ENCODE peak calls at places on chromosomes 11 and 22, in seven cellular contexts. W is mesenchymal stem cell; F is CD8-positive, alpha-beta memory T cell; G is osteoblast; R is psoas muscle; X is heart right ventricle; V is uterus. N is an unnamed sample.

GRCh38 chr11:45635907-45636306 is 29.5 kb downstream of the CHST1 start:
- DNase-seq in W (no peak), F (no peak), G (no peak), R (no peak), X (no peak), V (no peak), N (no peak)

GRCh38 chr11:59062602-59063529 is 23.2 kb upstream of the GLYATL1B start:
- DNase-seq in W (no peak), F (no peak), G (peak), R (no peak), X (no peak), V (no peak), N (no peak)

GRCh38 chr11:110710520-110711381 is 1.5 kb downstream of the ARHGAP20 start:
- DNase-seq in W (peak), F (no peak), G (peak), R (peak), X (peak), V (peak), N (no peak)

GRCh38 chr22:18058770-18059169 is 19.0 kb upstream of the PEX26 start:
- DNase-seq in W (no peak), F (no peak), G (no peak), R (no peak), X (no peak), V (no peak), N (no peak)

GRCh38 chr11:26229270-26229669 is 102.7 kb upstream of the ANO3 start:
- DNase-seq in W (peak), F (no peak), G (peak), R (no peak), X (no peak), V (no peak), N (no peak)

GRCh38 chr11:11849127-11849746 is 7.5 kb downstream of the USP47 start:
- DNase-seq in W (peak), F (peak), G (no peak), R (peak), X (peak), V (peak), N (peak)

GRCh38 chr11:26841818-26842457 is 120.1 kb upstream of the SLC5A12 start:
- DNase-seq in W (peak), F (no peak), G (peak), R (no peak), X (no peak), V (no peak), N (no peak)

GRCh38 chr11:48001438-48002021 is 21.2 kb downstream of the PTPRJ start:
- DNase-seq in W (peak), F (peak), G (peak), R (no peak), X (no peak), V (no peak), N (peak)

GRCh38 chr11:68989936-68990606 is 9.3 kb upstream of the MRGPRD start:
- DNase-seq in W (no peak), F (no peak), G (no peak), R (peak), X (no peak), V (no peak), N (no peak)

GRCh38 chr22:50473855-50474671 is 772 bp downstream of the SBF1 start:
- DNase-seq in W (peak), F (no peak), G (peak), R (no peak), X (no peak), V (no peak), N (peak)

GRCh38 chr11:75562836-75563484 is 907 bp downstream of the SERPINH1 start:
- DNase-seq in W (peak), F (no peak), G (peak), R (peak), X (peak), V (no peak), N (no peak)

GRCh38 chr11:131663403-131664200 is 293.2 kb downstream of the NTM start:
- DNase-seq in W (no peak), F (no peak), G (peak), R (no peak), X (no peak), V (no peak), N (no peak)

GRCh38 chr11:72743321-72744221 is 8.6 kb downstream of the ARAP1 start:
- DNase-seq in W (no peak), F (no peak), G (peak), R (peak), X (no peak), V (no peak), N (no peak)

GRCh38 chr22:20203142-20204099 is 52.6 kb upstream of the CCDC188 start:
- DNase-seq in W (peak), F (no peak), G (no peak), R (no peak), X (no peak), V (no peak), N (no peak)

GRCh38 chr11:6745018-6745417 is 26.8 kb downstream of the OR2AG2 start:
- DNase-seq in W (no peak), F (no peak), G (no peak), R (no peak), X (no peak), V (no peak), N (no peak)
- H3K4me3 ChIP-seq in W (no peak), F (peak), G (no peak), R (peak), X (peak), V (no peak), N (peak)

DNA sequence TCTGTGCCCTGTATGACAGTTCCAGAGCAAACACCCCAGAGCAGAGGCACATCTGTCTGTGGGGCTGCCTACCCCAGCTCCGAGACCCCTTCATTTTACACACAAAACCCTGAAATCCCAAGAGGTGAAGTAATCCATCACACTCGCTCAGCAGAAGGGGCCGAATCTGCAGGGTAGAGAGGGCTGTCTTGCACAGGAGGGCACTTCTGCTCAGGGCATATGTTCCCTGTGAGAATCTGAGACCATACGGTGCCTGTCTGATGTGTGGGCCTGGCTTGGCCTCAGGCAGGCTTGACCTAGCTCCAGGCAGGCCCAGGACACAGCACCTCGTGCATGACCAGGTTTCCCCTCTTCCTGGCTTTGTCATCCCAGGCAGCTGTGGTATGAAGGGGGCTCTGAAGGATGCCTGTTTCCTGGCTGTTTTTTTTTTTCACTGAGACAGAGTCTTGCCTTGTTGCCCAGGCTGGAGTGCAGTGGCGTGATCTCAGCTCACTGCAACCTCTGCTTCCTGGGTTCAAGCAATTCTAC is 37.2 kb downstream of the GRIK4 start:
- DNase-seq in W (no peak), F (no peak), G (no peak), R (no peak), X (no peak), V (no peak), N (no peak)
- H3K27ac ChIP-seq in W (no peak), F (no peak), G (peak), R (peak), X (peak), V (no peak), N (no peak)

DNA sequence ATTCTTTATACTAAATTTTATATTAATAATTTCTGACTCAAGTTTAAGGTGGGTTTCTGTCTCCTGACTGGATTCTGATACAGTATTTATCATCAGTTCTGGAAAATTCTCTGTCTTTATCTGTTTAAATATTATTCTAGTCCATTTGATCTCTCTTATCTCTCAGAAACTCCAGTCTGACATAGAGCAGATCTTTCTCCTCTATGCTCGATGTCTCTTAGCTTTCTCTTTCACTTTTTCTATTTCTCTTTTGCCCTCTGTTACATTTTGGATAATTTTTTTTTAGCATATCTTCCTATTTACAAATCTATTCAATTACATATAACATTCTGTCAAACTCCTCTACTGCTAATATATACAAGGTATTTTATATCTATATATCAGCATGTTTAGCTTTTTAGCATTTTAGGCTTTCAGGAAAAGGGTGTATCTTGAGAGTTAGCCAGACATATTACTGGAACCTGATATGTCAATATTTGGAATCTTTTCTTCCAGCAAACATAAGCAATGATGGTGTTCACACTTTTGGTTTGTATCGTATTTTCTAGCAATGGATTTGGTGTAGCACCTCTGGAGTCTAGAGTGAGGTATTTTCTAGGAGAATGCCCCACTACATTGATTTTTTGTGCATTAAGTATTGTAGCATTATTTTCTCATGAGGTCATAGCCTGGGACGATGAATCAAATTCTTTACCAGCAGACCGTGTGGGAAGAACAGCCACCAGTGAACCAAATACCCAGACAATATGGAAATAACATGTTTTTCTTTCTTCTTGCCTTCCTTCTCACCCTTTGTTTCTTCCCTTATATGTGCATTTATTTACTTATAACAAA is 4.1 kb upstream of the NNMT start:
- DNase-seq in W (peak), F (no peak), G (no peak), R (no peak), X (no peak), V (no peak), N (no peak)
- H3K4me3 ChIP-seq in W (no peak), F (no peak), G (peak), R (peak), X (peak), V (no peak), N (no peak)

GRCh38 chr22:48367731-48368130 is 1459.9 kb downstream of the BRD1 start:
- DNase-seq in W (no peak), F (no peak), G (no peak), R (no peak), X (no peak), V (no peak), N (no peak)

GRCh38 chr22:48371391-48371790 is 1456.3 kb downstream of the BRD1 start:
- DNase-seq in W (no peak), F (no peak), G (no peak), R (no peak), X (no peak), V (no peak), N (no peak)

GRCh38 chr22:48370508-48371325 is 1457.0 kb downstream of the BRD1 start:
- DNase-seq in W (no peak), F (no peak), G (peak), R (no peak), X (no peak), V (no peak), N (no peak)

GRCh38 chr22:48369789-48370507 is 1457.7 kb downstream of the BRD1 start:
- DNase-seq in W (no peak), F (no peak), G (peak), R (no peak), X (no peak), V (no peak), N (no peak)

GRCh38 chr22:48368975-48369525 is 1458.6 kb downstream of the BRD1 start:
- DNase-seq in W (no peak), F (no peak), G (peak), R (no peak), X (no peak), V (no peak), N (no peak)
- H3K27ac ChIP-seq in W (no peak), F (no peak), G (no peak), R (no peak), X (no peak), V (no peak), N (no peak)

GRCh38 chr11:304915-305833 is 2.4 kb upstream of the IFITM2 start:
- DNase-seq in W (peak), F (peak), G (peak), R (peak), X (peak), V (peak), N (peak)
- H3K4me3 ChIP-seq in W (no peak), F (no peak), G (no peak), R (no peak), X (peak), V (no peak), N (no peak)

GRCh38 chr11:14417975-14418374 is 59.0 kb upstream of the RRAS2 start:
- DNase-seq in W (no peak), F (no peak), G (no peak), R (no peak), X (no peak), V (no peak), N (no peak)
- H3K27ac ChIP-seq in W (no peak), F (no peak), G (peak), R (peak), X (peak), V (no peak), N (no peak)

GRCh38 chr22:30606455-30607299 is at the start of gene TCN2:
- DNase-seq in W (peak), F (peak), G (peak), R (peak), X (peak), V (peak), N (peak)

GRCh38 chr22:30605449-30606110 is 1.4 kb upstream of the TCN2 start:
- DNase-seq in W (peak), F (peak), G (peak), R (peak), X (peak), V (peak), N (peak)

GRCh38 chr22:30607939-30608338 is 965 bp downstream of the TCN2 start:
- DNase-seq in W (no peak), F (no peak), G (peak), R (peak), X (no peak), V (no peak), N (no peak)

GRCh38 chr22:30609260-30610185 is 2.5 kb downstream of the TCN2 start:
- DNase-seq in W (peak), F (no peak), G (peak), R (peak), X (peak), V (peak), N (no peak)

GRCh38 chr22:30607300-30607930 is 441 bp downstream of the TCN2 start:
- DNase-seq in W (no peak), F (no peak), G (no peak), R (no peak), X (no peak), V (no peak), N (no peak)
- H3K4me3 ChIP-seq in W (no peak), F (peak), G (peak), R (peak), X (peak), V (peak), N (peak)

GRCh38 chr11:36014906-36015305 is 71.0 kb downstream of the LDLRAD3 start:
- DNase-seq in W (no peak), F (no peak), G (no peak), R (no peak), X (no peak), V (no peak), N (no peak)

GRCh38 chr11:36014499-36014898 is 70.6 kb downstream of the LDLRAD3 start:
- DNase-seq in W (no peak), F (no peak), G (no peak), R (no peak), X (no peak), V (no peak), N (no peak)

GRCh38 chr11:36016709-36017108 is 72.8 kb downstream of the LDLRAD3 start:
- DNase-seq in W (no peak), F (no peak), G (no peak), R (no peak), X (no peak), V (no peak), N (no peak)

GRCh38 chr11:36015806-36016205 is 71.9 kb downstream of the LDLRAD3 start:
- DNase-seq in W (no peak), F (no peak), G (no peak), R (peak), X (peak), V (peak), N (no peak)

GRCh38 chr11:36016263-36016662 is 72.4 kb downstream of the LDLRAD3 start:
- DNase-seq in W (no peak), F (no peak), G (no peak), R (no peak), X (no peak), V (no peak), N (no peak)
- H3K27ac ChIP-seq in W (no peak), F (no peak), G (peak), R (no peak), X (no peak), V (no peak), N (no peak)

N was measured in naive thymus-derived CD4-positive, alpha-beta T cell.